ENCODE peak calls at places on chromosomes 11 and 22, in five cellular contexts. G is lung, C is A549, F is heart right ventricle, Y is SK-N-SH. H is an unnamed sample.

GRCh38 chr11:47241740-47242400 is 6.7 kb downstream of the ACP2 start:
- DNase-seq in G (no peak), C (no peak), F (no peak), Y (peak; percentile 3), H (no peak)

GRCh38 chr11:33168605-33169240 is 7.4 kb upstream of the CSTF3 start:
- DNase-seq in G (no peak), C (no peak), F (no peak), Y (no peak), H (no peak)

GRCh38 chr11:64787526-64788320 is 9.4 kb upstream of the SF1 start:
- DNase-seq in G (peak; percentile 72), C (peak; percentile 72), F (peak; percentile 62), Y (peak; percentile 82), H (peak; percentile 40)

GRCh38 chr22:28016781-28017557 is 97.9 kb upstream of the PITPNB start:
- DNase-seq in G (no peak), C (no peak), F (no peak), Y (no peak), H (no peak)

GRCh38 chr11:30432177-30432576 is 109.3 kb downstream of the ARL14EP start:
- DNase-seq in G (no peak), C (no peak), F (no peak), Y (no peak), H (no peak)

GRCh38 chr11:1152316-1153104 is 5.2 kb upstream of the MUC5AC start:
- DNase-seq in G (no peak), C (peak; percentile 88), F (peak; percentile 5), Y (peak; percentile 16), H (no peak)

GRCh38 chr11:42145311-42145710 is 685.9 kb upstream of the LRRC4C start:
- DNase-seq in G (no peak), C (no peak), F (no peak), Y (no peak), H (no peak)

GRCh38 chr11:57905439-57905838 is 118.2 kb upstream of the OR9Q1 start:
- DNase-seq in G (no peak), C (no peak), F (no peak), Y (no peak), H (no peak)

GRCh38 chr11:66311965-66312548 is 4.8 kb downstream of the CD248 start:
- DNase-seq in G (peak; percentile 89), C (peak; percentile 98), F (peak; percentile 92), Y (peak; percentile 88), H (peak; percentile 92)
- TF ChIP-seq CTCF in G (peak; percentile 97), C (peak; percentile 98), F (peak; percentile 14), Y (peak; percentile 98), H (no peak)

GRCh38 chr11:12539570-12539969 is 134.7 kb upstream of the TEAD1 start:
- DNase-seq in G (no peak), C (peak; percentile 29), F (no peak), Y (no peak), H (no peak)
- H3K4me1 ChIP-seq in G (peaks cover 12% of the 10 kb centered on the region), C (peaks cover 54% of the 10 kb centered on the region), F (peaks cover 15% of the 10 kb centered on the region), Y (peaks cover 49% of the 10 kb centered on the region), H (no peaks in the 10 kb centered on the region)

GRCh38 chr11:125871391-125872137 is 15.9 kb upstream of the HYLS1 start:
- DNase-seq in G (no peak), C (peak; percentile 27), F (no peak), Y (peak; percentile 65), H (peak; percentile 61)
- TF ChIP-seq CTCF in G (no peak), C (no peak), F (peak; percentile 50), Y (peak; percentile 69), H (peak; percentile 85)

DNA sequence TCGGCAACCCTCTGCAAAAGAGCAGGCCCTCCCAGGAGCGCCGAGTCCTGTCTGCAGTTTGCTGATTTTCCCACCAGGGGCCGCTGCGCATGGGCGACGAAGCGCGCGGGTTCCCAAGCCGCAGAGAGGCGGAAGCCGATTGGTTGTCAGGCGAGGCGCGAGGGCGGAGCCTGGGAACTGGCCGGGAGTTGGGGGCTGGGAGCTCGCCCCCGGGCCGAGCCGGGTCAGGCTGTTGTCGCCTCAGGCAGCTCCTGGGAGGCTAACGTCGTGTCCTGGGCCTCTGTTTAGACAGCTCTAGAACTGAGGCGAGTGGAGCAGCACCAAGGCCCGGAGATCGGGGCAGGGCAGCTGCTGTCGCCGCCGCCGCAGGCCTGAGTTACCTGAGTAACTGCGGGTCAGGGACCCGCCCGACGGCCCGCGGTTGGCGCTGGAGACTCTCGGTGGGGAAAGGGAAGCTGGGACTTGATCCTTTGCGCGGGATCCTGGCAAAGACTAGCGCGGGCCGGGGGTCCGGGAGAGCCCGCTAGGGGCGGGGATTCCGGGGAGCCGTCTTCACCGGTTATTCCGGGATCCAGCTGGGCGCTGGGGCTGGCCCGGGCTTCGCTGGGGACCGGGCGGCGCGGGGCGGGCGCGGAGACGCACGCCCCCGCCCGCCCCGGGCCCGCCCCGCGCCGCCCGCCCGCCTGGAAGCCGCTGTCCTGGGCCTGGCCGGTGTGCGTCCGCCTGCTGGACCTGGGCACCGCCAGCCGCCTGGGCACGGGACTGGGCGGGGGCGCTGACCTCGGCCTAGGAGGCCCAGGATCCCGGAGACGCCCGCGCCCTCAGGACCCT is at the start of gene STIM1:
- DNase-seq in G (peak; percentile 96), C (peak; percentile 94), F (peak; percentile 96), Y (peak; percentile 95), H (peak; percentile 98)
- H3K4me1 ChIP-seq in G (peaks cover 15% of the 10 kb centered on the region), C (peaks cover 49% of the 10 kb centered on the region), F (peaks cover 51% of the 10 kb centered on the region), Y (peaks cover 27% of the 10 kb centered on the region), H (peaks cover 69% of the 10 kb centered on the region)

GRCh38 chr22:30947163-30947820 is 21.3 kb downstream of the MORC2 start:
- DNase-seq in G (no peak), C (no peak), F (peak; percentile 38), Y (no peak), H (no peak)
- TF ChIP-seq CTCF in G (no peak), C (no peak), F (no peak), Y (no peak), H (no peak)

GRCh38 chr22:50532353-50532700 is 2.5 kb upstream of the TYMP start:
- DNase-seq in G (peak; percentile 56), C (no peak), F (peak; percentile 61), Y (peak; percentile 82), H (no peak)
- H3K4me1 ChIP-seq in G (peaks cover 12% of the 10 kb centered on the region), C (peaks cover 24% of the 10 kb centered on the region), F (peaks cover 44% of the 10 kb centered on the region), Y (no peaks in the 10 kb centered on the region), H (peaks cover 2% of the 10 kb centered on the region)

H was measured in DND-41.